ENCODE peak calls at places on chromosome 1, in ten cellular contexts. K, P, V, L, U, R, G, M, Q and F are unnamed samples.
A peak's percentile ranks its signal among the peaks of the same experiment; 100 is the strongest.

GRCh38 chr1:53368314-53369033 is 40.6 kb upstream of the LRP8 start:
- DNase-seq in V (no peak), Q (no peak), U (no peak), L (peak; percentile 76), G (no peak), R (no peak), M (peak; percentile 80), P (peak; percentile 16), K (no peak), F (peak; percentile 42)

GRCh38 chr1:229268505-229268904 is 2.4 kb upstream of the RAB4A start:
- DNase-seq in M (no peak), L (no peak), R (no peak), U (no peak), Q (no peak), G (no peak), V (no peak), P (no peak), K (no peak), F (no peak)

GRCh38 chr1:194013561-194013960 is 827.1 kb upstream of the B3GALT2 start:
- DNase-seq in Q (no peak), G (no peak), K (no peak), M (no peak), L (no peak), P (no peak), R (no peak), U (no peak), V (no peak), F (no peak)

GRCh38 chr1:220927442-220927841 is 48.2 kb downstream of the HLX start:
- DNase-seq in K (no peak), M (no peak), L (no peak), P (no peak), U (no peak), G (no peak), Q (no peak), V (no peak), R (peak; percentile 11), F (no peak)

GRCh38 chr1:240906477-240906876 is 294.5 kb upstream of the GREM2 start:
- DNase-seq in G (no peak), P (no peak), V (no peak), U (no peak), M (no peak), K (no peak), L (no peak), R (peak; percentile 46), Q (no peak), F (peak; percentile 50)

GRCh38 chr1:48817505-48818114 is 40.9 kb upstream of the BEND5 start:
- DNase-seq in U (peak; percentile 42), Q (peak; percentile 31), K (no peak), R (peak; percentile 79), P (peak; percentile 73), L (no peak), G (peak; percentile 19), M (peak; percentile 84), V (peak; percentile 71), F (peak; percentile 55)

GRCh38 chr1:100019220-100019619 is 49.4 kb downstream of the SLC35A3 start:
- DNase-seq in M (no peak), R (no peak), P (no peak), Q (no peak), L (no peak), V (no peak), K (no peak), U (no peak), G (no peak), F (no peak)

GRCh38 chr1:204453141-204453772 is 41.3 kb downstream of the PIK3C2B start:
- DNase-seq in L (no peak), Q (no peak), G (no peak), U (no peak), R (no peak), V (no peak), M (peak; percentile 86), K (peak; percentile 66), P (no peak), F (no peak)

GRCh38 chr1:93446837-93447451 is 974 bp upstream of the FNBP1L start:
- DNase-seq in L (peak; percentile 85), M (no peak), P (peak; percentile 39), K (no peak), V (peak; percentile 71), Q (no peak), G (no peak), U (no peak), R (peak; percentile 80), F (peak; percentile 69)

GRCh38 chr1:19643602-19644419 is at the start of gene NBL1:
- DNase-seq in R (peak; percentile 60), K (peak; percentile 67), V (peak; percentile 90), L (peak; percentile 94), Q (peak; percentile 54), M (no peak), G (no peak), U (peak; percentile 88), P (no peak), F (peak; percentile 84)

GRCh38 chr1:246875041-246876026 is 56.4 kb downstream of the AHCTF1 start:
- DNase-seq in L (no peak), R (no peak), M (no peak), P (no peak), Q (peak; percentile 88), K (no peak), V (no peak), U (no peak), G (peak; percentile 15), F (no peak)

GRCh38 chr1:58768971-58769808 is 14.7 kb downstream of the JUN start:
- DNase-seq in P (peak; percentile 82), U (peak; percentile 89), V (peak; percentile 89), M (peak; percentile 76), Q (peak; percentile 63), L (peak; percentile 98), R (peak; percentile 87), K (no peak), G (no peak), F (peak; percentile 50)

GRCh38 chr1:10633416-10633815 is 158.7 kb downstream of the PEX14 start:
- DNase-seq in P (no peak), V (peak; percentile 58), L (no peak), Q (no peak), K (no peak), M (peak; percentile 70), R (no peak), U (no peak), G (no peak), F (no peak)

GRCh38 chr1:154213274-154213673 is 7.1 kb upstream of the CFAP141 start:
- DNase-seq in U (no peak), K (no peak), R (no peak), L (no peak), P (no peak), V (no peak), M (no peak), Q (peak; percentile 86), G (peak; percentile 64), F (no peak)

GRCh38 chr1:227245613-227246320 is 72.5 kb downstream of the CDC42BPA start:
- DNase-seq in M (no peak), G (no peak), V (no peak), L (no peak), P (no peak), U (no peak), Q (no peak), K (no peak), R (no peak), F (no peak)

GRCh38 chr1:68121536-68121935 is 71.1 kb upstream of the DIRAS3 start:
- DNase-seq in L (no peak), M (no peak), P (no peak), K (no peak), R (no peak), U (no peak), V (no peak), G (peak; percentile 28), Q (peak; percentile 87), F (no peak)

GRCh38 chr1:248863011-248863881 is 4.4 kb upstream of the ZNF692 start:
- DNase-seq in G (peak; percentile 54), M (peak; percentile 97), V (peak; percentile 96), U (peak; percentile 90), P (peak; percentile 83), K (peak; percentile 55), Q (peak; percentile 47), R (peak; percentile 93), L (peak; percentile 97), F (peak; percentile 91)
- TF ChIP-seq POLR2A in G (peak; percentile 98), M (no peak), V (no peak), U (no peak), P (no peak), K (peak; percentile 41), Q (no peak), R (peak; percentile 74), L (no peak), F (peak; percentile 54)

GRCh38 chr1:117060441-117061317 is 553 bp downstream of the TTF2 start:
- DNase-seq in L (no peak), R (peak; percentile 55), G (peak; percentile 37), M (peak; percentile 91), U (no peak), V (no peak), K (no peak), P (peak; percentile 46), Q (peak; percentile 34), F (no peak)
- TF ChIP-seq POLR2A in L (no peak), R (no peak), G (no peak), M (no peak), U (no peak), V (no peak), K (peak; percentile 65), P (no peak), Q (no peak), F (no peak)

GRCh38 chr1:167957710-167958109 is 20.8 kb upstream of the MPC2 start:
- DNase-seq in P (no peak), V (no peak), Q (peak; percentile 38), R (no peak), M (no peak), U (no peak), G (no peak), K (no peak), L (no peak), F (no peak)

GRCh38 chr1:167950569-167950968 is 13.7 kb upstream of the MPC2 start:
- DNase-seq in P (no peak), R (no peak), M (no peak), K (no peak), Q (no peak), G (no peak), L (no peak), U (no peak), V (no peak), F (no peak)

GRCh38 chr1:167955915-167956314 is 19.0 kb upstream of the MPC2 start:
- DNase-seq in M (no peak), R (no peak), V (no peak), G (no peak), L (no peak), U (no peak), K (no peak), P (no peak), Q (peak; percentile 39), F (no peak)
- TF ChIP-seq POLR2A in M (no peak), R (no peak), V (no peak), G (no peak), L (no peak), U (no peak), K (no peak), P (no peak), Q (no peak), F (no peak)

DNA sequence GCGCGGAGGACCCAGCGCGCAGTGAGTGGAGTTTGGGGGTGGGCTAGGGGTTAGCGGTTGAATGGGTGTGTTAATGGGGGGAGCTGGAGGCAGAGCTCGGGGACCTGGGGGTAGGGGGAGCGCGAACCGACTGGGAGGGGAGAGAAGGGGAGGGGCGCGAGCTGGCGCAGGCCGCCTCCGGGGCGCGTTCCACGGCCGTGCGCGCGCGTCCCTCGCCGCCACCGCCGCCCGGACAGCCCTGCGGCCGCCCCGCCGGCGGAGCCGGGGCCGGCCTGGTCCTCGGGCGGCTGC is at the start of gene ADGRL2:
- DNase-seq in V (peak; percentile 70), Q (no peak), U (peak; percentile 42), R (no peak), M (no peak), L (no peak), G (no peak), P (peak; percentile 55), K (peak; percentile 4), F (no peak)
- TF ChIP-seq POLR2A in V (no peak), Q (no peak), U (no peak), R (no peak), M (no peak), L (no peak), G (peak; percentile 53), P (no peak), K (no peak), F (no peak)

GRCh38 chr1:151006331-151007052 is at the start of gene MINDY1:
- DNase-seq in K (no peak), M (peak; percentile 88), U (peak; percentile 78), P (peak; percentile 70), Q (peak; percentile 89), G (peak; percentile 86), L (peak; percentile 92), V (peak; percentile 90), R (peak; percentile 80), F (peak; percentile 58)
- TF ChIP-seq POLR2A in K (no peak), M (no peak), U (peak; percentile 59), P (peak; percentile 42), Q (peak; percentile 66), G (no peak), L (no peak), V (peak; percentile 74), R (peak; percentile 91), F (peak; percentile 61)